ENCODE peak calls at places on chromosomes 1 and 21, in five cellular contexts. One of them, this sample, is unnamed.
A peak's percentile ranks its signal among the peaks of the same experiment; 100 is the strongest.

GRCh38 chr1:150322310-150322709 is 977 bp downstream of the PRPF3 start:
- DNase-seq in lung: no peak
- DNase-seq in left ventricle myocardium inferior: no peak
- DNase-seq in psoas muscle: no peak
- DNase-seq in HAP-1: no peak
- DNase-seq in this sample: no peak

GRCh38 chr1:195113471-195113870 is 1494.8 kb downstream of the KCNT2 start:
- DNase-seq in lung: no peak
- DNase-seq in left ventricle myocardium inferior: no peak
- DNase-seq in psoas muscle: no peak
- DNase-seq in HAP-1: no peak
- DNase-seq in this sample: no peak

GRCh38 chr1:157390646-157391045 is 161.7 kb downstream of the FCRL5 start:
- DNase-seq in lung: no peak
- DNase-seq in left ventricle myocardium inferior: no peak
- DNase-seq in psoas muscle: no peak
- DNase-seq in HAP-1: no peak
- DNase-seq in this sample: no peak

GRCh38 chr1:30353637-30354036 is 369.7 kb downstream of the MATN1 start:
- DNase-seq in lung: no peak
- DNase-seq in left ventricle myocardium inferior: no peak
- DNase-seq in psoas muscle: no peak
- DNase-seq in HAP-1: no peak
- DNase-seq in this sample: no peak

GRCh38 chr1:99265124-99265523 is 832 bp downstream of the PLPPR4 start:
- DNase-seq in lung: no peak
- DNase-seq in left ventricle myocardium inferior: no peak
- DNase-seq in psoas muscle: no peak
- DNase-seq in HAP-1: no peak
- DNase-seq in this sample: no peak

GRCh38 chr1:200401263-200401662 is 8.6 kb downstream of the ZNF281 start:
- DNase-seq in lung: no peak
- DNase-seq in left ventricle myocardium inferior: no peak
- DNase-seq in psoas muscle: no peak
- DNase-seq in HAP-1: no peak
- DNase-seq in this sample: no peak

GRCh38 chr1:239164451-239165180 is 221.8 kb upstream of the CHRM3 start:
- DNase-seq in lung: no peak
- DNase-seq in left ventricle myocardium inferior: no peak
- DNase-seq in psoas muscle: no peak
- DNase-seq in HAP-1: no peak
- DNase-seq in this sample: no peak

GRCh38 chr1:2148691-2149090 is 45.9 kb downstream of the FAAP20 start:
- DNase-seq in lung: no peak
- DNase-seq in left ventricle myocardium inferior: peak; percentile 32
- DNase-seq in psoas muscle: no peak
- DNase-seq in HAP-1: no peak
- DNase-seq in this sample: no peak

GRCh38 chr1:32900956-32901822 is at the start of gene TMEM54:
- DNase-seq in lung: no peak
- DNase-seq in left ventricle myocardium inferior: peak; percentile 56
- DNase-seq in psoas muscle: peak; percentile 46
- DNase-seq in HAP-1: peak; percentile 66
- DNase-seq in this sample: peak; percentile 62

GRCh38 chr1:48955774-48956173 is 179.1 kb upstream of the BEND5 start:
- DNase-seq in lung: no peak
- DNase-seq in left ventricle myocardium inferior: no peak
- DNase-seq in psoas muscle: no peak
- DNase-seq in HAP-1: no peak
- DNase-seq in this sample: peak; percentile 2

GRCh38 chr1:116817582-116818064 is 63.4 kb downstream of the CD2 start:
- DNase-seq in lung: peak; percentile 33
- DNase-seq in left ventricle myocardium inferior: no peak
- DNase-seq in psoas muscle: no peak
- DNase-seq in HAP-1: peak; percentile 79
- DNase-seq in this sample: peak; percentile 71

GRCh38 chr1:26318338-26319064 is 743 bp downstream of the CD52 start:
- DNase-seq in lung: no peak
- DNase-seq in left ventricle myocardium inferior: peak; percentile 29
- DNase-seq in psoas muscle: no peak
- DNase-seq in HAP-1: no peak
- DNase-seq in this sample: no peak
- H3K4me3 ChIP-seq in lung: no peak overlapping the region
- H3K4me3 ChIP-seq in left ventricle myocardium inferior: peak overlapping the region; percentile 28
- H3K4me3 ChIP-seq in psoas muscle: no peak overlapping the region
- H3K4me3 ChIP-seq in HAP-1: no peak overlapping the region
- H3K4me3 ChIP-seq in this sample: no peak overlapping the region

DNA sequence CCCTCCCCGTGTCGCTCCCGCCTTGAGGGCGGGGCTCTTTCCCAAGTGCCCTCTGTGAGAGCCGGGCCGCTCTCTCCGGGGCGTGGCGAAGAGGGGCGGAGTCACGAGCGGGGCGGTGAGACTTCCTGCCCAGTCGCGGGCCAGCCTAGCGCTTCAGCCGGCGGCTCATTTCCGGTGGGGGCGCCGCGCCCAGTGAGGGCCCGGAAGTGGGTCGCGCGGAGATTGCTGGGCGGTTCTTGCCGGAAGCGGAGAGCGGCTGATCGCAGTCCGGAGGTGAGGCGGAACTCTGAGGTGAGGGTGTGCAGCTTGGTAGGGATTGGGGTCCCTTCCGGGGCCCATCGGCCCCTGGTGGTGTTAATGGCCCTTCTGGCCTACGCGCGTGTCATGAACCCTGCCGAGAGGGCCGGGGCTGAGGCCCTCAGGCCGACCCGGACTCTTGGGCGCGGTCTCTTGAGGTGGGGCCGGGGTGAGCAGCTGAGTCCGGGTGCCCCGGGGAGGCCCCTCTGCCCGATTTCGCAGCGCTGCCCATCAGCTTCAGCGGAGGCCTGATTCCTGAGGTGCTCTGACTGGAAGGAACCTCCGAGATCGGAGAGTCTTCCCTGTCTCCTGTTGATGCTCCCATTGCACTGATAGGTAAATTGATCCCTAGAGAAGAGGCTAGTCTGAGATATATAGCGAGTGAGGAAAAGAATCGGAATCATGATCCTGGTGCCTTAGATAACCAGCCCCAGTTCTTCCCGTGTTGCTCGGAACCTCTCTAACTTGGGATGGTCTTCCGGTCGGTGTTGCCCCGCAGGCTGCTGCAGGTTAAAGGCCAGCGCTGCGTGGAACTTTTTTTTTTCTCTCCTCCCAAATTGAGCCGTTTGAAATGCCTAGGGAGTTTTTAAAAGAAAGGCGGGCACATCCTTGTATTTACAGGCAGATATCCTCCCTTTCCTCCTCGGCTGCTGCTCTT is at the start of gene CAP1:
- DNase-seq in lung: peak; percentile 100
- DNase-seq in left ventricle myocardium inferior: peak; percentile 99
- DNase-seq in psoas muscle: peak; percentile 99
- DNase-seq in HAP-1: peak; percentile 100
- DNase-seq in this sample: peak; percentile 96
- H3K4me1 ChIP-seq in lung: peaks cover 3% of the 10 kb centered on the region
- H3K4me1 ChIP-seq in left ventricle myocardium inferior: peaks cover 96% of the 10 kb centered on the region
- H3K4me1 ChIP-seq in psoas muscle: peaks cover 59% of the 10 kb centered on the region
- H3K4me1 ChIP-seq in HAP-1: peaks cover 7% of the 10 kb centered on the region
- H3K4me1 ChIP-seq in this sample: peaks cover 5% of the 10 kb centered on the region

GRCh38 chr1:155005076-155005971 is 2.7 kb downstream of the ZBTB7B start:
- DNase-seq in lung: peak; percentile 82
- DNase-seq in left ventricle myocardium inferior: peak; percentile 81
- DNase-seq in psoas muscle: peak; percentile 76
- DNase-seq in HAP-1: no peak
- DNase-seq in this sample: no peak
- H3K4me3 ChIP-seq in lung: no peak overlapping the region
- H3K4me3 ChIP-seq in left ventricle myocardium inferior: peak overlapping the region; percentile 95
- H3K4me3 ChIP-seq in psoas muscle: peak overlapping the region; percentile 78
- H3K4me3 ChIP-seq in HAP-1: no peak overlapping the region
- H3K4me3 ChIP-seq in this sample: no peak overlapping the region

GRCh38 chr1:63223426-63223825 is 98.9 kb upstream of the FOXD3 start:
- DNase-seq in lung: no peak
- DNase-seq in left ventricle myocardium inferior: no peak
- DNase-seq in psoas muscle: no peak
- DNase-seq in HAP-1: no peak
- DNase-seq in this sample: no peak
- H3K4me1 ChIP-seq in lung: no peaks in the 10 kb centered on the region
- H3K4me1 ChIP-seq in left ventricle myocardium inferior: no peaks in the 10 kb centered on the region
- H3K4me1 ChIP-seq in psoas muscle: no peaks in the 10 kb centered on the region
- H3K4me1 ChIP-seq in HAP-1: no peaks in the 10 kb centered on the region
- H3K4me1 ChIP-seq in this sample: no peaks in the 10 kb centered on the region

DNA sequence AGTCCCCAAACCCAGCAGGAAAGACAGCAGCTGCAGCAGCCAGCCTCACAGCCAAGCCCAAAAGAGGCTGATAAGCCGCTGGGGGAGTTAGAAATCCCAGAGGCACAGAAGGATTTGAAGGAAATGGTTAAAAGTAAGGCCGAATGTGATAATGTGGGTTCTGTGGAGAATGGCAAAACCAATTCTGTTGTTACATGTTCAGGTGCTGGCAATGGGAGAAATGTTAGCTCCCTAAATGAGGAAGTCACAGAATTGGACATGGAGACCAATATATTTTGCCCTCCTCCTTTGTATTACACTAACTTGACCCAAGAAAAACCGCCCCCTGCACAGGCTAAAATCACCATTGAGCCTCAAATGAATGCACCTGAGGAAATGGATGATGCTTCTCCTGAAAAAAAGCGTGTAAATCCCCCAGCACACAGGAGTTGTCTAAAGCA is 875 bp downstream of the MAP10 start:
- DNase-seq in lung: no peak
- DNase-seq in left ventricle myocardium inferior: no peak
- DNase-seq in psoas muscle: no peak
- DNase-seq in HAP-1: no peak
- DNase-seq in this sample: no peak
- H3K4me3 ChIP-seq in lung: peak overlapping the region; percentile 79
- H3K4me3 ChIP-seq in left ventricle myocardium inferior: peak overlapping the region; percentile 79
- H3K4me3 ChIP-seq in psoas muscle: peak overlapping the region; percentile 90
- H3K4me3 ChIP-seq in HAP-1: no peak overlapping the region
- H3K4me3 ChIP-seq in this sample: no peak overlapping the region

DNA sequence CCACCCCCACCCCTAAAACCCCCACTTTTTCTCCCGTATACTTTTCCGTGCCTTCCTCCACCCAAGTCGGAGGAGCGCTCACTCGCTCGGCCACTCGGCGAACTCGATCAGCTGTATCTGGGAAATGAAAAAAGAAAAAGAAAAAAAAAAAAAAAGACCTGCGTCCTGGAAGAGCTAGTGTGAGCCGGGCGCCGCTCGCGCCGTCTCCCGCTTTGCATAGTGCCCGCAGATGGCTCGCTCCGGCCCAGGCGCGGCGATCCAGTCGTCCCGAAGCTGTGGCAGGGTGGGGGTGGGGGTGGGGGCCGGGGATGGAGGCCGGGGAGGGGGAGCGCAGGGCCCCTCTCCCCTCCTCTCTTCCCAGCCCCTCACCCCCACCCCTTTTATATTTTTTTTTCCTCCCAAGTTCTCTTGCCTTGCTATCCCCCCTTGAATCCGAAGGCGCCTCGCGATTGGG is 324 bp upstream of the PROX1 start:
- DNase-seq in lung: no peak
- DNase-seq in left ventricle myocardium inferior: no peak
- DNase-seq in psoas muscle: peak; percentile 54
- DNase-seq in HAP-1: no peak
- DNase-seq in this sample: no peak
- H3K4me1 ChIP-seq in lung: peaks cover 13% of the 10 kb centered on the region
- H3K4me1 ChIP-seq in left ventricle myocardium inferior: peaks cover 67% of the 10 kb centered on the region
- H3K4me1 ChIP-seq in psoas muscle: peaks cover 16% of the 10 kb centered on the region
- H3K4me1 ChIP-seq in HAP-1: peaks cover 30% of the 10 kb centered on the region
- H3K4me1 ChIP-seq in this sample: peaks cover 25% of the 10 kb centered on the region

GRCh38 chr21:44942566-44942965 is 2.7 kb downstream of the SLX9 start:
- DNase-seq in lung: no peak
- DNase-seq in left ventricle myocardium inferior: no peak
- DNase-seq in psoas muscle: no peak
- DNase-seq in HAP-1: no peak
- DNase-seq in this sample: no peak

GRCh38 chr21:44941567-44941966 is 1.7 kb downstream of the SLX9 start:
- DNase-seq in lung: no peak
- DNase-seq in left ventricle myocardium inferior: no peak
- DNase-seq in psoas muscle: no peak
- DNase-seq in HAP-1: no peak
- DNase-seq in this sample: no peak

GRCh38 chr21:44943686-44944550 is 4.1 kb downstream of the SLX9 start:
- DNase-seq in lung: no peak
- DNase-seq in left ventricle myocardium inferior: no peak
- DNase-seq in psoas muscle: no peak
- DNase-seq in HAP-1: no peak
- DNase-seq in this sample: no peak

GRCh38 chr21:44944596-44944995 is 4.8 kb downstream of the SLX9 start:
- DNase-seq in lung: no peak
- DNase-seq in left ventricle myocardium inferior: no peak
- DNase-seq in psoas muscle: no peak
- DNase-seq in HAP-1: no peak
- DNase-seq in this sample: no peak

GRCh38 chr21:44943005-44943685 is 3.3 kb downstream of the SLX9 start:
- DNase-seq in lung: no peak
- DNase-seq in left ventricle myocardium inferior: no peak
- DNase-seq in psoas muscle: no peak
- DNase-seq in HAP-1: no peak
- DNase-seq in this sample: no peak
- H3K4me3 ChIP-seq in lung: no peak overlapping the region
- H3K4me3 ChIP-seq in left ventricle myocardium inferior: no peak overlapping the region
- H3K4me3 ChIP-seq in psoas muscle: no peak overlapping the region
- H3K4me3 ChIP-seq in HAP-1: no peak overlapping the region
- H3K4me3 ChIP-seq in this sample: no peak overlapping the region

DNA sequence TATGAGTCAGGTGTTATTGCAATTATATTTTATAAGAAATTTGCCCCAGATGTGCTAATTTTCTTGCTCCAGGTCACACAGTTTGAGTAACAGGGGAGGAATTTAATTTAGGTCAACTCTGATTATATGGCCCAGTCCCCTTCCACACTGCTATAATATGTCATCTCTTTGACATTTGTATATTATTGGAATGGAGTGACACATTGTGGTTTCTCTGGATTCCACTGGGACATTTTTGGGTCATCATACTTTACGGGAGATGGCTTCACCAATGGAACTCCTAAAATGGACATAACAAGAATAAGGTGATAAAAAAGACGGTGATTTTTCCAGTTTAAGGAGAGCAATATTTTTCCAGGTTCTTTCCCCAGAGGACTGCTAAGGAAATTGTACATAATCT is 191.2 kb downstream of the DISC1 start:
- DNase-seq in lung: no peak
- DNase-seq in left ventricle myocardium inferior: no peak
- DNase-seq in psoas muscle: no peak
- DNase-seq in HAP-1: no peak
- DNase-seq in this sample: no peak
- H3K4me1 ChIP-seq in lung: no peaks in the 10 kb centered on the region
- H3K4me1 ChIP-seq in left ventricle myocardium inferior: peaks cover 60% of the 10 kb centered on the region
- H3K4me1 ChIP-seq in psoas muscle: no peaks in the 10 kb centered on the region
- H3K4me1 ChIP-seq in HAP-1: no peaks in the 10 kb centered on the region
- H3K4me1 ChIP-seq in this sample: no peaks in the 10 kb centered on the region

GRCh38 chr1:226702318-226702956 is 36.6 kb downstream of the ITPKB start:
- DNase-seq in lung: no peak
- DNase-seq in left ventricle myocardium inferior: no peak
- DNase-seq in psoas muscle: no peak
- DNase-seq in HAP-1: no peak
- DNase-seq in this sample: no peak
- H3K4me3 ChIP-seq in lung: no peak overlapping the region
- H3K4me3 ChIP-seq in left ventricle myocardium inferior: peak overlapping the region; percentile 81
- H3K4me3 ChIP-seq in psoas muscle: peak overlapping the region; percentile 84
- H3K4me3 ChIP-seq in HAP-1: peak overlapping the region; percentile 54
- H3K4me3 ChIP-seq in this sample: peak overlapping the region; percentile 69

This sample was measured in Caco-2.